ENCODE peak calls at places on chromosomes 1 and 21, in four cellular contexts. C, N, J and E are unnamed samples.

GRCh38 chr1:116760487-116760886 is 6.3 kb downstream of the CD2 start:
- DNase-seq in C (no peak), N (no peak), J (no peak), E (no peak)

GRCh38 chr1:151443846-151444790 is 15.2 kb downstream of the POGZ start:
- DNase-seq in C (peak), N (peak), J (peak), E (peak)

GRCh38 chr1:168019407-168019806 is 82.5 kb upstream of the MPC2 start:
- DNase-seq in C (no peak), N (no peak), J (no peak), E (peak)

GRCh38 chr1:198153103-198153502 is 3.7 kb upstream of the NEK7 start:
- DNase-seq in C (no peak), N (no peak), J (no peak), E (no peak)

GRCh38 chr1:224459051-224459450 is 24.5 kb upstream of the WDR26 start:
- DNase-seq in C (no peak), N (no peak), J (no peak), E (no peak)

GRCh38 chr1:8197493-8198282 is 120.2 kb upstream of the SLC45A1 start:
- DNase-seq in C (peak), N (peak), J (peak), E (no peak)

GRCh38 chr1:95068956-95069710 is 3.6 kb downstream of the ALG14 start:
- DNase-seq in C (no peak), N (no peak), J (peak), E (no peak)

GRCh38 chr1:157103283-157103682 is 3.7 kb upstream of the ETV3L start:
- DNase-seq in C (no peak), N (no peak), J (no peak), E (no peak)

GRCh38 chr1:183287191-183287675 is 101.2 kb downstream of the LAMC2 start:
- DNase-seq in C (no peak), N (no peak), J (no peak), E (no peak)

GRCh38 chr1:105632342-105633196 is 1423.9 kb upstream of the PRMT6 start:
- DNase-seq in C (no peak), N (no peak), J (peak), E (no peak)

GRCh38 chr1:229947968-229948367 is 119.1 kb upstream of the GALNT2 start:
- DNase-seq in C (no peak), N (no peak), J (no peak), E (no peak)

GRCh38 chr1:207750901-207751300 is 953 bp upstream of the CD46 start:
- DNase-seq in C (no peak), N (no peak), J (no peak), E (no peak)

GRCh38 chr1:54475357-54476230 is 69.4 kb upstream of the SSBP3 start:
- DNase-seq in C (no peak), N (no peak), J (no peak), E (peak)

GRCh38 chr1:22643381-22643780 is at the start of gene C1QC:
- DNase-seq in C (no peak), N (no peak), J (no peak), E (no peak)

GRCh38 chr21:46060596-46061061 is 37.3 kb upstream of the COL6A2 start:
- DNase-seq in C (peak), N (no peak), J (no peak), E (no peak)

GRCh38 chr1:43271186-43272118 is 1.7 kb downstream of the TMEM125 start:
- DNase-seq in C (no peak), N (no peak), J (no peak), E (no peak)

GRCh38 chr1:80403472-80403893 is 1397.0 kb upstream of the ADGRL4 start:
- DNase-seq in C (no peak), N (no peak), J (no peak), E (no peak)

GRCh38 chr1:156581661-156582387 is 2.3 kb downstream of the TTC24 start:
- DNase-seq in C (no peak), N (no peak), J (no peak), E (no peak)

GRCh38 chr1:208183977-208184901 is 59.9 kb downstream of the PLXNA2 start:
- DNase-seq in C (peak), N (peak), J (peak), E (no peak)

GRCh38 chr1:89085781-89086180 is 20.8 kb upstream of the GBP1 start:
- DNase-seq in C (no peak), N (peak), J (peak), E (peak)

GRCh38 chr1:77467741-77468140 is 185.9 kb downstream of the AK5 start:
- DNase-seq in C (no peak), N (no peak), J (no peak), E (no peak)

GRCh38 chr1:1609822-1610485 is 5.3 kb upstream of the MIB2 start:
- DNase-seq in C (no peak), N (no peak), J (no peak), E (no peak)

GRCh38 chr1:106584663-106585062 is 471.8 kb upstream of the PRMT6 start:
- DNase-seq in C (no peak), N (no peak), J (no peak), E (no peak)

GRCh38 chr1:185935360-185935759 is 201.2 kb downstream of the HMCN1 start:
- DNase-seq in C (no peak), N (no peak), J (no peak), E (no peak)

GRCh38 chr1:12196641-12197482 is 30.1 kb downstream of the TNFRSF1B start:
- DNase-seq in C (no peak), N (no peak), J (peak), E (peak)

GRCh38 chr1:223683586-223684487 is 18.3 kb upstream of the CAPN8 start:
- DNase-seq in C (no peak), N (peak), J (no peak), E (peak)

GRCh38 chr1:54542120-54542961 is 5.7 kb upstream of the ACOT11 start:
- DNase-seq in C (peak), N (peak), J (peak), E (peak)

GRCh38 chr1:8097077-8097799 is 71.1 kb upstream of the ERRFI1 start:
- DNase-seq in C (no peak), N (no peak), J (peak), E (no peak)

GRCh38 chr1:34406377-34406776 is 229.7 kb downstream of the C1orf94 start:
- DNase-seq in C (no peak), N (no peak), J (no peak), E (no peak)

GRCh38 chr1:205735218-205735617 is 14.8 kb downstream of the NUCKS1 start:
- DNase-seq in C (no peak), N (no peak), J (no peak), E (no peak)

GRCh38 chr1:5370321-5370720 is 621.9 kb downstream of the NPHP4 start:
- DNase-seq in C (no peak), N (no peak), J (no peak), E (no peak)

GRCh38 chr1:89987170-89987819 is 7.6 kb upstream of the ZNF326 start:
- DNase-seq in C (peak), N (peak), J (peak), E (peak)

GRCh38 chr1:6967431-6968079 is 182.3 kb downstream of the CAMTA1 start:
- DNase-seq in C (no peak), N (no peak), J (no peak), E (no peak)

GRCh38 chr21:37459575-37459974 is 93.0 kb downstream of the DYRK1A start:
- DNase-seq in C (no peak), N (no peak), J (no peak), E (no peak)

GRCh38 chr1:56774067-56774609 is 45.1 kb downstream of the FYB2 start:
- DNase-seq in C (no peak), N (no peak), J (no peak), E (no peak)

GRCh38 chr1:24233684-24234600 is 46.9 kb upstream of the IFNLR1 start:
- DNase-seq in C (no peak), N (no peak), J (no peak), E (no peak)

GRCh38 chr1:24231701-24232100 is 44.6 kb upstream of the IFNLR1 start:
- DNase-seq in C (no peak), N (no peak), J (no peak), E (no peak)

GRCh38 chr1:24237046-24237371 is 49.9 kb upstream of the IFNLR1 start:
- DNase-seq in C (no peak), N (no peak), J (no peak), E (no peak)

GRCh38 chr1:24237750-24238149 is 50.7 kb upstream of the IFNLR1 start:
- DNase-seq in C (no peak), N (no peak), J (no peak), E (no peak)

GRCh38 chr1:24236170-24237045 is 49.3 kb upstream of the IFNLR1 start:
- DNase-seq in C (peak), N (no peak), J (no peak), E (no peak)
- TF ChIP-seq NR3C1 in C (no peak), N (no peak), J (no peak), E (no peak)

GRCh38 chr1:100649128-100649527 is 70.4 kb upstream of the VCAM1 start:
- DNase-seq in C (no peak), N (no peak), J (no peak), E (no peak)
- TF ChIP-seq NR3C1 in C (no peak), N (no peak), J (no peak), E (no peak)

GRCh38 chr1:37958690-37959089 is 11.8 kb upstream of the INPP5B start:
- DNase-seq in C (no peak), N (no peak), J (no peak), E (no peak)

GRCh38 chr1:37952738-37953137 is 5.9 kb upstream of the INPP5B start:
- DNase-seq in C (no peak), N (no peak), J (no peak), E (no peak)

GRCh38 chr1:37951041-37951782 is 4.4 kb upstream of the INPP5B start:
- DNase-seq in C (no peak), N (no peak), J (no peak), E (no peak)

GRCh38 chr1:37951783-37952624 is 5.2 kb upstream of the INPP5B start:
- DNase-seq in C (no peak), N (no peak), J (no peak), E (no peak)

DNA sequence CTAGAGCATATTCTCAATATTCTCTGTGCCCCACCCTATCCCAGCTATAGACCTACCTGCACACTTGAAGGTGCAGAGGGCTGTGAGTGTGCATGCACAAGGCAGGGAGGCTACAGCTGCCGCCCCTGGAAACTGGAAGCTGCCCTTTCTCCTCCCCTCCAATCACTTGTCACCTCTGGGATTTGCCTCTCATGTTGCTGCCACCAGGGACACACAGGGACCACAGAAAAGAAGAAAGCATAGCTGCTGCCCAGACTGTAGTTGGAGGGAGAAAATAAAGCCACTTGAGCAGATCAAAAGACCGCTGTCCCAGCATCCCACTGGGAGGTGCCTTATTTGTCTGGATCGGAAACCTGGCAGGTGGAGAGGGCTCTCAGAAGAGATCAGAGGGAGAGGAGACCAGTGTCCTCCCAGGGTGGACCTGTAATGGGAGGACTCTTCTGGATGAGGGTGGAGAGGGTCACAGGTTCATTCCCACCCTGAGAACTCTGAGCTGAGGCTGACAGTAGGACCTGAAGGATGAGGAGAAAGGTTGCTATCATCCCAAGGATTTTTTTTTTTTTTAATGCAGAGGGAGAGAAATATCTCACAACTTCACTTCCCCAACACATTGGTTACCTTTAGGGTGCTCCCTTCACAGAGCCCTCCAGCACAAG is 7.6 kb upstream of the INPP5B start:
- DNase-seq in C (no peak), N (no peak), J (peak), E (no peak)
- TF ChIP-seq NR3C1 in C (no peak), N (no peak), J (no peak), E (no peak)

DNA sequence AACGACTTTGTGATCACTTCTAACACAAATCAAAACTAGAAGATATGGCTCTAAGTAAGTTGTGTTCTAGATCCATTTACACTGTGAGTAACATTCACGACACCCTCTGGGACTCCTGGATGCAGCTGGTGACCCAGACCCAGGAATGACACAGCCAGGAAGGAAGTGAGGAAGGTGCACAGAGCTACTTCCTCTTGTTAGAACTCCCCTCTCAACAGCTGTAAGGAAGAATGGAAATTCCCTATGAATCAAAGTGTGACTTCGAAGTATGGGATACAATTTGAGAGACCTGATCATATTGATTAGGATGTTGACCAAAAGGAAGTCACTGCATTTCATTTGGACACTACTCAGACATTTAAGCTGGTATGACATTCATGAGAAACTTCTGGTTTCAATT is 185.3 kb downstream of the NRIP1 start:
- DNase-seq in C (no peak), N (no peak), J (peak), E (no peak)
- TF ChIP-seq NR3C1 in C (no peak), N (no peak), J (no peak), E (no peak)

GRCh38 chr1:203676455-203676854 is 49.8 kb downstream of the ATP2B4 start:
- DNase-seq in C (no peak), N (no peak), J (no peak), E (no peak)

GRCh38 chr1:203680765-203681164 is 54.1 kb downstream of the ATP2B4 start:
- DNase-seq in C (no peak), N (no peak), J (no peak), E (no peak)

GRCh38 chr1:203675596-203676347 is 49.1 kb downstream of the ATP2B4 start:
- DNase-seq in C (no peak), N (no peak), J (no peak), E (no peak)

GRCh38 chr1:203678943-203679661 is 52.5 kb downstream of the ATP2B4 start:
- DNase-seq in C (no peak), N (no peak), J (no peak), E (no peak)

GRCh38 chr1:203677771-203678170 is 51.1 kb downstream of the ATP2B4 start:
- DNase-seq in C (no peak), N (no peak), J (no peak), E (no peak)
- TF ChIP-seq NR3C1 in C (no peak), N (no peak), J (no peak), E (no peak)

GRCh38 chr1:220966874-220967631 is 87.8 kb downstream of the HLX start:
- DNase-seq in C (no peak), N (peak), J (no peak), E (no peak)
- TF ChIP-seq NR3C1 in C (no peak), N (no peak), J (no peak), E (no peak)

GRCh38 chr1:21624577-21625389 is 44.4 kb downstream of the RAP1GAP start:
- DNase-seq in C (no peak), N (no peak), J (no peak), E (no peak)
- TF ChIP-seq NR3C1 in C (no peak), N (no peak), J (no peak), E (no peak)

GRCh38 chr1:225881081-225882007 is 836 bp downstream of the TMEM63A start:
- DNase-seq in C (no peak), N (peak), J (peak), E (peak)
- TF ChIP-seq NR3C1 in C (no peak), N (no peak), J (no peak), E (no peak)